ENCODE peak calls at places on chromosome 21, in seven cellular contexts. V is neural crest cell; E is CD8-positive, alpha-beta T cell; A is A549; J is colonic mucosa; H is neural progenitor cell; B is fibroblast of the aortic adventitia. N is an unnamed sample.

GRCh38 chr21:17708541-17709265 is 96.0 kb upstream of the BTG3 start:
- DNase-seq in V (no peak), E (no peak), A (no peak), J (no peak), H (no peak), B (no peak), N (no peak)

GRCh38 chr21:17613242-17613676 is 558 bp upstream of the BTG3 start:
- DNase-seq in V (no peak), E (no peak), A (no peak), J (peak), H (no peak), B (peak), N (no peak)

GRCh38 chr21:41953831-41954653 is at the start of gene C2CD2:
- DNase-seq in V (peak), E (no peak), A (peak), J (peak), H (peak), B (peak), N (no peak)

GRCh38 chr21:18722193-18722592 is 318.6 kb upstream of the TMPRSS15 start:
- DNase-seq in V (no peak), E (no peak), A (no peak), J (no peak), H (no peak), B (no peak), N (no peak)

GRCh38 chr21:15557925-15558324 is 171.9 kb upstream of the USP25 start:
- DNase-seq in V (no peak), E (no peak), A (no peak), J (no peak), H (no peak), B (no peak), N (no peak)

GRCh38 chr21:31457675-31458074 is 113.6 kb upstream of the TIAM1 start:
- DNase-seq in V (no peak), E (no peak), A (no peak), J (no peak), H (peak), B (no peak), N (no peak)

GRCh38 chr21:42923553-42924432 is 1.6 kb downstream of the ERVH48-1 start:
- DNase-seq in V (peak), E (peak), A (peak), J (peak), H (peak), B (peak), N (peak)

GRCh38 chr21:16476056-16476850 is 746.5 kb downstream of the USP25 start:
- DNase-seq in V (no peak), E (no peak), A (no peak), J (no peak), H (no peak), B (peak), N (no peak)

GRCh38 chr21:15686506-15686905 is 43.3 kb upstream of the USP25 start:
- DNase-seq in V (no peak), E (no peak), A (no peak), J (no peak), H (no peak), B (no peak), N (no peak)

GRCh38 chr21:43362306-43362927 is 64.5 kb downstream of the SIK1 start:
- DNase-seq in V (peak), E (peak), A (no peak), J (peak), H (peak), B (peak), N (no peak)

GRCh38 chr21:42403611-42404231 is at the start of gene UBASH3A:
- DNase-seq in V (no peak), E (peak), A (no peak), J (no peak), H (no peak), B (no peak), N (no peak)

GRCh38 chr21:29718081-29718815 is 221.5 kb downstream of the GRIK1 start:
- DNase-seq in V (no peak), E (no peak), A (no peak), J (no peak), H (no peak), B (peak), N (no peak)

GRCh38 chr21:29343517-29343916 is 44.8 kb downstream of the BACH1 start:
- DNase-seq in V (no peak), E (no peak), A (no peak), J (no peak), H (no peak), B (peak), N (no peak)

GRCh38 chr21:28521932-28522826 is 470.5 kb downstream of the LTN1 start:
- DNase-seq in V (no peak), E (no peak), A (no peak), J (no peak), H (peak), B (peak), N (no peak)

GRCh38 chr21:28267449-28267848 is 725.2 kb downstream of the LTN1 start:
- DNase-seq in V (no peak), E (no peak), A (no peak), J (no peak), H (no peak), B (no peak), N (no peak)

GRCh38 chr21:43884012-43884860 is 19.2 kb downstream of the AGPAT3 start:
- DNase-seq in V (no peak), E (no peak), A (no peak), J (peak), H (peak), B (peak), N (no peak)

DNA sequence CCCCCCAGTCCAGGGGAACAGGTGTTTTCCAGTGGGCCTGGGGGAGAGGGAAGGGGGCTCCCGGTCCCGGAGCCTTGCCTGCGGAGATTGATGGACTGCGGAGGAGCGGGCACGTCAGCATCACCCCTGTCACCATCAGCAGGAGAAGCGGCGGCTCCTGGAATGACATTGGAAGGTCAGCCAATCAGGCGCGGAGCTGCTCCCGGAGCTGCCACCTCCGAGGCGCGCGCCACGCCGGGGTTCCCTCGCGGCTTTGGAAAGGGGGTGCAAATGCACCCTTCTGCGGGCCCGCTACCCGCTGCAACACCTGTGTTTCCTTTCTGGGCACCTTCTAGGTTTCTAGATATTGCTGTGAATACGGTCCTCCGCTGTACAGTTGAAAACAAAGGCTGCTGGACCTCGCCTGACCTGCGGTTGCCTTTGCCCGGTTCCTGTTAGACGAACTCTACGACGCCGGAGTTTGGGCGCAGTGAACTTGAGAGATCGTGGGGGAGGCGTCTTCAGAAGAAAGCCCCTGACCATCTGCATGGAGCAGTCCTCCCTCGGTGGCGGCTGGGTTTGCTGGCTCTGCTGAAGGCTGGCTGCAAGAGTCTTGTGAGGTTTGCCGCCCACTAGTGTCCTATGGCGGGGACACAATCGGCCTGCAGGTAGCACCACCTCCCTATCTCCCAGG is 5.3 kb downstream of the DSCAM start:
- DNase-seq in V (peak), E (no peak), A (peak), J (no peak), H (peak), B (no peak), N (peak)
- TF ChIP-seq CTCF in V (peak), E (no peak), A (no peak), J (no peak), H (peak), B (no peak), N (peak)

GRCh38 chr21:32940079-32941014 is 85.4 kb upstream of the OLIG2 start:
- DNase-seq in V (peak), E (peak), A (peak), J (peak), H (peak), B (peak), N (no peak)
- TF ChIP-seq CTCF in V (peak), E (peak), A (peak), J (peak), H (peak), B (peak), N (peak)

GRCh38 chr21:46371204-46372013 is 47.5 kb downstream of the PCNT start:
- DNase-seq in V (no peak), E (no peak), A (no peak), J (no peak), H (no peak), B (no peak), N (no peak)
- TF ChIP-seq CTCF in V (no peak), E (no peak), A (no peak), J (no peak), H (no peak), B (no peak), N (no peak)

GRCh38 chr21:37496972-37497371 is 130.4 kb downstream of the DYRK1A start:
- DNase-seq in V (no peak), E (no peak), A (no peak), J (no peak), H (no peak), B (peak), N (no peak)
- TF ChIP-seq CTCF in V (peak), E (no peak), A (peak), J (no peak), H (peak), B (peak), N (peak)

DNA sequence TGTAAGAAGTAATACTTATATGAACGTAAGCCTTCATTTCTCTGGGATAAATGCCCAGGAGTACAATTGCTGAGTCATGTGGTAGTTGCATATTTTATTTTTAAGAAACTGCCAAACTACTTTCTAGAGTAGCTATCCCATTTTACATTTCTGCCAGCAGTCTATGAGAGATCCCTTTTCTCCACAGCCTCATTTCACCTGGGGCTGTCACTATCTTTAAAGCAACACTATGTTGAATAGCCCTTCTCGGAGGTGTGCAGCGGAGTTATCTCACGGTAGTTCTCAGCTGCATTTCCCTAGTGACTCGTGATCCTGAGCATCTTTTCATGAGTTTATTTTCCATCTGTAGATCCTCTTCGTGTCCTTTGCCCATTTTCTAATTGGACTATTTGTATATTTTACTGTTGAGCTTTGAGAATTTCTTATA is 93.4 kb downstream of the ADARB1 start:
- DNase-seq in V (no peak), E (no peak), A (no peak), J (no peak), H (no peak), B (peak), N (no peak)
- TF ChIP-seq CTCF in V (no peak), E (no peak), A (no peak), J (no peak), H (no peak), B (peak), N (no peak)

GRCh38 chr21:35528109-35529042 is 479.3 kb upstream of the RUNX1 start:
- DNase-seq in V (no peak), E (peak), A (no peak), J (peak), H (no peak), B (peak), N (no peak)
- TF ChIP-seq CTCF in V (no peak), E (no peak), A (no peak), J (no peak), H (no peak), B (no peak), N (no peak)

GRCh38 chr21:26126168-26126553 is 44.4 kb downstream of the APP start:
- DNase-seq in V (no peak), E (no peak), A (no peak), J (no peak), H (no peak), B (no peak), N (no peak)
- TF ChIP-seq CTCF in V (no peak), E (no peak), A (no peak), J (no peak), H (no peak), B (no peak), N (no peak)

GRCh38 chr21:23578027-23578426 is 2029.3 kb downstream of the MRPL39 start:
- DNase-seq in V (no peak), E (no peak), A (no peak), J (no peak), H (no peak), B (no peak), N (no peak)

GRCh38 chr21:23579573-23579972 is 2027.7 kb downstream of the MRPL39 start:
- DNase-seq in V (no peak), E (no peak), A (no peak), J (no peak), H (no peak), B (no peak), N (no peak)

GRCh38 chr21:23574932-23575331 is 2032.3 kb downstream of the MRPL39 start:
- DNase-seq in V (no peak), E (no peak), A (no peak), J (no peak), H (peak), B (no peak), N (no peak)
- TF ChIP-seq CTCF in V (no peak), E (no peak), A (no peak), J (no peak), H (peak), B (no peak), N (no peak)